ENCODE peak calls at places on chromosomes 2 and 18, in five cellular contexts. One of them, this sample, is unnamed.

GRCh38 chr2:33477473-33478468 is 1.3 kb downstream of the RASGRP3 start:
- DNase-seq in NCI-H1436: no peak
- DNase-seq in cardiac muscle cell: no peak
- DNase-seq in GM13976: peak; percentile 60
- DNase-seq in BJ: no peak
- DNase-seq in this sample: no peak

GRCh38 chr2:68987051-68987503 is 12.6 kb downstream of the GKN1 start:
- DNase-seq in NCI-H1436: no peak
- DNase-seq in cardiac muscle cell: no peak
- DNase-seq in GM13976: no peak
- DNase-seq in BJ: no peak
- DNase-seq in this sample: no peak

GRCh38 chr2:5538717-5539116 is 153.5 kb upstream of the SOX11 start:
- DNase-seq in NCI-H1436: no peak
- DNase-seq in cardiac muscle cell: no peak
- DNase-seq in GM13976: no peak
- DNase-seq in BJ: no peak
- DNase-seq in this sample: no peak

GRCh38 chr2:42064417-42064942 is 16.7 kb downstream of the PKDCC start:
- DNase-seq in NCI-H1436: no peak
- DNase-seq in cardiac muscle cell: no peak
- DNase-seq in GM13976: no peak
- DNase-seq in BJ: no peak
- DNase-seq in this sample: no peak

GRCh38 chr2:156574112-156574511 is 137.9 kb downstream of the GPD2 start:
- DNase-seq in NCI-H1436: no peak
- DNase-seq in cardiac muscle cell: no peak
- DNase-seq in GM13976: no peak
- DNase-seq in BJ: no peak
- DNase-seq in this sample: no peak

GRCh38 chr18:45626330-45627203 is 11.3 kb downstream of the SLC14A2 start:
- DNase-seq in NCI-H1436: no peak
- DNase-seq in cardiac muscle cell: no peak
- DNase-seq in GM13976: no peak
- DNase-seq in BJ: peak; percentile 54
- DNase-seq in this sample: no peak

GRCh38 chr2:212547716-212548458 is 9.3 kb upstream of the ERBB4 start:
- DNase-seq in NCI-H1436: no peak
- DNase-seq in cardiac muscle cell: peak; percentile 58
- DNase-seq in GM13976: no peak
- DNase-seq in BJ: no peak
- DNase-seq in this sample: no peak

GRCh38 chr2:199019898-199020507 is 437.7 kb downstream of the SATB2 start:
- DNase-seq in NCI-H1436: peak; percentile 35
- DNase-seq in cardiac muscle cell: peak; percentile 41
- DNase-seq in GM13976: no peak
- DNase-seq in BJ: peak; percentile 13
- DNase-seq in this sample: no peak

GRCh38 chr2:112811841-112812306 is 24.7 kb downstream of the IL1B start:
- DNase-seq in NCI-H1436: no peak
- DNase-seq in cardiac muscle cell: no peak
- DNase-seq in GM13976: no peak
- DNase-seq in BJ: peak; percentile 39
- DNase-seq in this sample: no peak

GRCh38 chr2:216370961-216371633 is 1.2 kb downstream of the MARCHF4 start:
- DNase-seq in NCI-H1436: no peak
- DNase-seq in cardiac muscle cell: peak; percentile 38
- DNase-seq in GM13976: peak; percentile 27
- DNase-seq in BJ: no peak
- DNase-seq in this sample: no peak

GRCh38 chr18:47986724-47987455 is 56.4 kb upstream of the SMAD2 start:
- DNase-seq in NCI-H1436: no peak
- DNase-seq in cardiac muscle cell: no peak
- DNase-seq in GM13976: no peak
- DNase-seq in BJ: no peak
- DNase-seq in this sample: no peak

GRCh38 chr18:22355069-22355468 is 62.6 kb downstream of the CTAGE1 start:
- DNase-seq in NCI-H1436: no peak
- DNase-seq in cardiac muscle cell: no peak
- DNase-seq in GM13976: no peak
- DNase-seq in BJ: no peak
- DNase-seq in this sample: no peak

GRCh38 chr2:33317369-33318015 is 159.0 kb upstream of the RASGRP3 start:
- DNase-seq in NCI-H1436: no peak
- DNase-seq in cardiac muscle cell: peak; percentile 68
- DNase-seq in GM13976: no peak
- DNase-seq in BJ: no peak
- DNase-seq in this sample: no peak

GRCh38 chr2:207015901-207016300 is 76.6 kb downstream of the CPO start:
- DNase-seq in NCI-H1436: no peak
- DNase-seq in cardiac muscle cell: no peak
- DNase-seq in GM13976: no peak
- DNase-seq in BJ: no peak
- DNase-seq in this sample: no peak

GRCh38 chr18:11496561-11497172 is 112.7 kb upstream of the SLC35G4 start:
- DNase-seq in NCI-H1436: no peak
- DNase-seq in cardiac muscle cell: no peak
- DNase-seq in GM13976: no peak
- DNase-seq in BJ: no peak
- DNase-seq in this sample: no peak

GRCh38 chr2:132439703-132440398 is 23.2 kb downstream of the GPR39 start:
- DNase-seq in NCI-H1436: no peak
- DNase-seq in cardiac muscle cell: peak; percentile 20
- DNase-seq in GM13976: no peak
- DNase-seq in BJ: no peak
- DNase-seq in this sample: no peak

GRCh38 chr2:72149556-72150156 is 2.0 kb upstream of the CYP26B1 start:
- DNase-seq in NCI-H1436: no peak
- DNase-seq in cardiac muscle cell: peak; percentile 29
- DNase-seq in GM13976: no peak
- DNase-seq in BJ: no peak
- DNase-seq in this sample: peak; percentile 19

GRCh38 chr2:43073373-43073772 is 153.0 kb downstream of the ZFP36L2 start:
- DNase-seq in NCI-H1436: no peak
- DNase-seq in cardiac muscle cell: peak; percentile 55
- DNase-seq in GM13976: no peak
- DNase-seq in BJ: no peak
- DNase-seq in this sample: no peak